ENCODE peak calls at places on chromosome 1, in five cellular contexts. Y is CD8-positive, alpha-beta T cell; W is IMR-90; Q is cardiac muscle cell; G is Panc1. X is an unnamed sample. For H3K9me3, the result is how much of the 10 kb centered on the place peaks cover.

GRCh38 chr1:5976726-5977493 is 15.3 kb downstream of the NPHP4 start:
- DNase-seq in G (no peak), Y (no peak), Q (no peak), W (no peak), X (no peak)

GRCh38 chr1:18417317-18418269 is 63.1 kb upstream of the KLHDC7A start:
- DNase-seq in W (no peak), G (no peak), Y (no peak), Q (no peak), X (peak)

GRCh38 chr1:3011631-3012510 is 9.4 kb upstream of the ACTRT2 start:
- DNase-seq in W (no peak), G (no peak), Y (no peak), Q (no peak), X (no peak)

GRCh38 chr1:201015551-201016091 is 7.9 kb downstream of the KIF21B start:
- DNase-seq in W (peak), G (no peak), Y (no peak), Q (no peak), X (no peak)

GRCh38 chr1:113684153-113684541 is 75.1 kb downstream of the PHTF1 start:
- DNase-seq in G (no peak), Y (no peak), W (peak), Q (peak), X (peak)

GRCh38 chr1:17463991-17464390 is 24.5 kb upstream of the RCC2 start:
- DNase-seq in Q (no peak), Y (no peak), W (no peak), G (no peak), X (no peak)

GRCh38 chr1:119794856-119795255 is 16.4 kb downstream of the REG4 start:
- DNase-seq in Y (no peak), W (peak), Q (peak), G (no peak), X (peak)

GRCh38 chr1:29325675-29326074 is 89.4 kb downstream of the PTPRU start:
- DNase-seq in Q (no peak), G (no peak), Y (no peak), W (no peak), X (no peak)

GRCh38 chr1:95254959-95255358 is 20.9 kb downstream of the RWDD3 start:
- DNase-seq in Y (no peak), W (no peak), G (no peak), Q (no peak), X (no peak)

GRCh38 chr1:95252422-95252821 is 18.4 kb downstream of the RWDD3 start:
- DNase-seq in Q (no peak), W (no peak), Y (no peak), G (no peak), X (no peak)

GRCh38 chr1:95257758-95258157 is 23.7 kb downstream of the RWDD3 start:
- DNase-seq in G (no peak), Q (peak), Y (no peak), W (peak), X (peak)

GRCh38 chr1:95259245-95259644 is 25.2 kb downstream of the RWDD3 start:
- DNase-seq in W (no peak), G (no peak), Y (no peak), Q (no peak), X (no peak)

DNA sequence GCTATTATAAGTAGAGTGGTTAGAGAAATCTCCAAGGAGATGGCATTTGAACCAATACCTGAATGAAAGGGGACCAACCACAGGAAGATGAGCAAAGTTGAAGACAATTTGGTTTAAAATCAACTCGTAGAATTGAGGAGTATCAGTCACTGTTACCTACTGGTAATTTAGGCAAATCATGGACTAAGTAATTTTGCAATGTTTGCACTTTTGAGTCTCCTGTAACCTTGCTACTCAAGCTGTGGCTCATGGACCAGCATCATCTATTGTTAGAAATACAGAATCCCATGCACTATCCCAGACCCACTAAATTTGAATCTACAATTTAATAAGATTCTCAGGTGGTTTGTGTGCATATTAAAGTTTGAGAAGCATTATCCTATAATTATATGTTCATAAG is 21.8 kb downstream of the RWDD3 start:
- DNase-seq in Q (no peak), W (no peak), Y (no peak), G (no peak), X (no peak)
- H3K9me3 ChIP-seq in Q (under half), W (under half), Y (under half), G (under half), X (under half)

DNA sequence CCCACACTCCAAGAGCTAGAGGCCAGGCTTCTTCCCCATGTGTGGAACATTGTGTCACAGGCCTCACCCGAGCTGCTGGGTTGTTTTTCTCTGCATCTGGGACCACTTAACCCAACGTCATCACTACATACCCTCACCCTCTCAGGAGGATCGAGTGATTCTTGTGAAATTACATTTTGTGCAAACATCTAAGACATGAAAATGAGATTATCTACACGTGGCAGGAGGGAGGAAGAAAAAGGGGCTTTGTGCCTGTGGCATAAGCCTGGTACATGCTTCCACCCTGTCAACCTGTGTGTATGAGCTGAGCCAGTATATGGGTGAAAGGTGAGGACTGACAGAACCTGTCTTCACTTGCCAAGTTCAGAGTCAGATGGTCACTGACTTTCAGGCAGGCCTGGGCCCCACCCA is 1.6 kb downstream of the CPT2 start:
- DNase-seq in Q (peak), G (no peak), W (no peak), Y (no peak), X (peak)
- H3K4me3 ChIP-seq in Q (no peak), G (no peak), W (no peak), Y (peak), X (no peak)

DNA sequence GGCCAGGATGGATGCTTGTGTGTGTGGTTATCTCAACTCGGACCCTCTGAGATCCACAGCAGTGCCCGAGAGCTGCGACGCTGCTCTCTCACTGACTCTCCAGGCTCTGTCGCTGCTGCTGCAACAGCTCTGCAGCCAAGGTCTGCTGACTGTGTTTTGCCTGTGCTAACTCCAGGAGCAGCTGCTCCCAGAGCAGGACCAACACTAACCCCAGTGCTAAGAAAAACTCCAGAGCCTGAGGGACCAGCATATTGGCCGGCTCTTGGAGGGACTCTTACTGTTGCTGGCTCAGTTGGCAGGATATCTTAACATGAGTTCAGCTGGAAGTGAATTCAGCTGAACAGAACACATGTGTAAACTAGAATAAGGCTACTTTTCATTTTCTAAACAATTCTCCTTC is 4.4 kb downstream of the LCE2C start:
- DNase-seq in Q (no peak), Y (no peak), G (no peak), W (no peak), X (no peak)
- H3K9me3 ChIP-seq in Q (under half), Y (under half), G (under half), W (under half), X (under half)

DNA sequence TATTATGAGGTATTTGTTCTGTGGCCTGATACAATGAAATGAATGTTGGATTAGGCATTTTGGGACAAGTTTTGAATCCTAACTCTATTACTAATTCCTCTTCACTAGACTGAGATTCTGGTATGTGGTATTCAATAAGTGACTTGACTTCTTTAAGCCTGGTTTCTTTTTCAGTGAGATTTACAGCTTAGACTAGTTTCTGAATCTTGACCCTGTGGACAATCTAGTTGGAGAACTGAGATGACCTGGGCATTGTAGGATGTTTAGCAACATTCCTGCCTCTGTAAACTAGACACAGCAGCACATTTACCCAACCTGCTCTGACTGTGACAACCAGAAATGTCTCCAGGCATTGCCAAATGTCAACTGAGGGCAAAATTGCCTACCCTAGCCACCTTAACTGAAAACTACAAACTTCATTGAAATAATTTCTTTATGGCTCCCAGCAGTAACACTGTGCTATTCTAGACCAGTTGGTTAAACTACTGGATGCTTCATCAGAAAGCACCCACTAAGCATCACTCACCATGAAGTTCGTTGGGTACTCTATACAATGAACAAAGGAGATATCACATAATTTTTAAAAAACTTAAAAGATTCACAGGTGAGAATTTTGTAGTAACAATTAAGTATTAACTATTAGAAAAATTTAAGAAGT is 16.8 kb downstream of the PTPRC start:
- DNase-seq in G (no peak), W (no peak), Y (no peak), Q (no peak), X (no peak)
- H3K4me3 ChIP-seq in G (no peak), W (no peak), Y (peak), Q (no peak), X (no peak)

GRCh38 chr1:66422804-66423203 is 111.1 kb upstream of the SGIP1 start:
- DNase-seq in Y (no peak), G (no peak), Q (no peak), W (no peak), X (no peak)

GRCh38 chr1:66431999-66432398 is 102.0 kb upstream of the SGIP1 start:
- DNase-seq in G (no peak), Y (no peak), Q (no peak), W (no peak), X (no peak)

GRCh38 chr1:66426231-66426853 is 107.6 kb upstream of the SGIP1 start:
- DNase-seq in Q (no peak), W (no peak), G (no peak), Y (no peak), X (no peak)
- H3K9me3 ChIP-seq in Q (under half), W (under half), G (under half), Y (under half), X (under half)

X was measured in hepatocyte.